ENCODE peak calls at places on chromosomes 11 and 22, in four cellular contexts. One of them, this sample, is unnamed.

GRCh38 chr11:120024586-120024985 is 113.3 kb downstream of the TRIM29 start:
- DNase-seq in testis: no peak
- DNase-seq in uterus: no peak
- DNase-seq in right lobe of liver: no peak
- DNase-seq in this sample: no peak

GRCh38 chr11:67352546-67353316 is 615 bp downstream of the POLD4 start:
- DNase-seq in testis: no peak
- DNase-seq in uterus: peak; percentile 47
- DNase-seq in right lobe of liver: peak; percentile 73
- DNase-seq in this sample: no peak

GRCh38 chr11:127632971-127633680 is 632.6 kb upstream of the KIRREL3 start:
- DNase-seq in testis: no peak
- DNase-seq in uterus: no peak
- DNase-seq in right lobe of liver: no peak
- DNase-seq in this sample: no peak

GRCh38 chr11:8089791-8090510 is 8.9 kb downstream of the TUB start:
- DNase-seq in testis: no peak
- DNase-seq in uterus: peak; percentile 13
- DNase-seq in right lobe of liver: no peak
- DNase-seq in this sample: no peak

GRCh38 chr22:31343235-31344191 is 2.6 kb downstream of the PATZ1 start:
- DNase-seq in testis: peak; percentile 29
- DNase-seq in uterus: no peak
- DNase-seq in right lobe of liver: no peak
- DNase-seq in this sample: no peak

GRCh38 chr11:86360775-86361395 is 13.8 kb upstream of the CCDC81 start:
- DNase-seq in testis: no peak
- DNase-seq in uterus: no peak
- DNase-seq in right lobe of liver: no peak
- DNase-seq in this sample: no peak

GRCh38 chr22:17057959-17058814 is 26.6 kb upstream of the IL17RA start:
- DNase-seq in testis: peak; percentile 80
- DNase-seq in uterus: peak; percentile 47
- DNase-seq in right lobe of liver: no peak
- DNase-seq in this sample: no peak

GRCh38 chr11:34609850-34610249 is 11.0 kb upstream of the EHF start:
- DNase-seq in testis: no peak
- DNase-seq in uterus: no peak
- DNase-seq in right lobe of liver: no peak
- DNase-seq in this sample: no peak

GRCh38 chr11:112085822-112086421 is 634 bp downstream of the TIMM8B start:
- DNase-seq in testis: peak; percentile 48
- DNase-seq in uterus: peak; percentile 19
- DNase-seq in right lobe of liver: no peak
- DNase-seq in this sample: no peak

GRCh38 chr11:76795285-76795935 is 12.3 kb downstream of the TSKU start:
- DNase-seq in testis: no peak
- DNase-seq in uterus: no peak
- DNase-seq in right lobe of liver: peak; percentile 73
- DNase-seq in this sample: no peak

GRCh38 chr11:111633756-111634362 is 31.6 kb downstream of the SIK2 start:
- DNase-seq in testis: no peak
- DNase-seq in uterus: no peak
- DNase-seq in right lobe of liver: no peak
- DNase-seq in this sample: no peak

GRCh38 chr22:44461083-44461375 is 37.0 kb downstream of the RTL6 start:
- DNase-seq in testis: peak; percentile 0
- DNase-seq in uterus: no peak
- DNase-seq in right lobe of liver: no peak
- DNase-seq in this sample: no peak

GRCh38 chr22:31497148-31497938 is 1.0 kb downstream of the SFI1 start:
- DNase-seq in testis: no peak
- DNase-seq in uterus: no peak
- DNase-seq in right lobe of liver: no peak
- DNase-seq in this sample: no peak

GRCh38 chr11:77136074-77136473 is 8.0 kb downstream of the MYO7A start:
- DNase-seq in testis: no peak
- DNase-seq in uterus: no peak
- DNase-seq in right lobe of liver: no peak
- DNase-seq in this sample: no peak

GRCh38 chr11:101049123-101049522 is 80.5 kb downstream of the PGR start:
- DNase-seq in testis: no peak
- DNase-seq in uterus: no peak
- DNase-seq in right lobe of liver: no peak
- DNase-seq in this sample: no peak

GRCh38 chr22:20761536-20761935 is 12.4 kb upstream of the SERPIND1 start:
- DNase-seq in testis: no peak
- DNase-seq in uterus: no peak
- DNase-seq in right lobe of liver: no peak
- DNase-seq in this sample: no peak

GRCh38 chr11:47327025-47327424 is 25.5 kb downstream of the MYBPC3 start:
- DNase-seq in testis: no peak
- DNase-seq in uterus: no peak
- DNase-seq in right lobe of liver: no peak
- DNase-seq in this sample: no peak

GRCh38 chr11:4610258-4610935 is 2.4 kb upstream of the TRIM68 start:
- DNase-seq in testis: no peak
- DNase-seq in uterus: no peak
- DNase-seq in right lobe of liver: no peak
- DNase-seq in this sample: no peak

GRCh38 chr11:1652026-1652425 is 22.5 kb downstream of the KRTAP5-5 start:
- DNase-seq in testis: no peak
- DNase-seq in uterus: no peak
- DNase-seq in right lobe of liver: no peak
- DNase-seq in this sample: no peak

GRCh38 chr11:789951-790350 is at the start of gene CEND1:
- DNase-seq in testis: no peak
- DNase-seq in uterus: no peak
- DNase-seq in right lobe of liver: no peak
- DNase-seq in this sample: no peak

GRCh38 chr22:26897384-26897783 is 240.0 kb downstream of the MIAT start:
- DNase-seq in testis: no peak
- DNase-seq in uterus: no peak
- DNase-seq in right lobe of liver: no peak
- DNase-seq in this sample: no peak

GRCh38 chr22:46893281-46894020 is 131.0 kb downstream of the TBC1D22A start:
- DNase-seq in testis: peak; percentile 4
- DNase-seq in uterus: no peak
- DNase-seq in right lobe of liver: no peak
- DNase-seq in this sample: no peak

GRCh38 chr11:67442504-67443398 is 525 bp downstream of the CORO1B start:
- DNase-seq in testis: no peak
- DNase-seq in uterus: no peak
- DNase-seq in right lobe of liver: no peak
- DNase-seq in this sample: no peak

GRCh38 chr22:47189056-47189916 is 426.8 kb downstream of the TBC1D22A start:
- DNase-seq in testis: peak; percentile 10
- DNase-seq in uterus: peak; percentile 8
- DNase-seq in right lobe of liver: peak; percentile 32
- DNase-seq in this sample: no peak

GRCh38 chr11:75337195-75337654 is 14.2 kb downstream of the ARRB1 start:
- DNase-seq in testis: no peak
- DNase-seq in uterus: no peak
- DNase-seq in right lobe of liver: no peak
- DNase-seq in this sample: no peak

DNA sequence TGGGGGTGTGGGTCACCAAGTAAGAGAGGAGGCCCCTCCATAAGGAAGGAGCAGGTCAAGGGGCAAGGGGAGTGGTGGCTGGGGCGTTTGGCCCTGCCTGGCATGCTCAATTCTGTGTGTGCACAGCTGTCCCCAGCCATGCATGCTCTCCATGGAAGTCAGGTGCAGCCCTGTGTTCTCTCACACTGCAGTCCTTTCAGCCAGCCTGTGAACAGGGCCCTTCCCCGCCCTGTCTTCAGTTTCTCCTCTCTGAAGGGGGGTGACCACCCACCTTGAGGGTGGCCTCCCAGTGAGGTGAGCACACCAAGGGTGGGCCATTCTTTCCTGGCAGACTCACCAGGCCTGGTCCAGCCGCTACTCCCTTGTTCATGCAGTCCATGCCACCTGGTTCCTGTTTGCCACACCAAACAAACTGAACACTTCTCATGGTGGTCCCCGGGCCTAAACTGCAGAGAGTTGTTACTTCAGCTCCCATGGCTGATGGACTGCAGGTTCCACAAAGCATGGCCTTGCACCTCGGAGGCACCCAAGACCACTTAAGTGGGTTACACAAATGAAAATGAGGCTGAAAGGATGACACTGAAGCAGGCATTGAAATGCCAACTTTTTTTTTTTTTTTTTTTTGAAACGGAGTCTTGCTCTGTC is 1.7 kb upstream of the CHCHD10 start:
- DNase-seq in testis: no peak
- DNase-seq in uterus: no peak
- DNase-seq in right lobe of liver: no peak
- DNase-seq in this sample: no peak
- H3K4me1 ChIP-seq in testis: peaks cover 13% of the 10 kb centered on the region
- H3K4me1 ChIP-seq in uterus: no peaks in the 10 kb centered on the region
- H3K4me1 ChIP-seq in right lobe of liver: peaks cover 30% of the 10 kb centered on the region
- H3K4me1 ChIP-seq in this sample: peaks cover 92% of the 10 kb centered on the region

GRCh38 chr11:134224710-134225662 is 515 bp downstream of the VPS26B start:
- DNase-seq in testis: peak; percentile 75
- DNase-seq in uterus: peak; percentile 29
- DNase-seq in right lobe of liver: peak; percentile 92
- DNase-seq in this sample: no peak
- TF ChIP-seq POLR2A in testis: no peak
- TF ChIP-seq POLR2A in uterus: no peak
- TF ChIP-seq POLR2A in right lobe of liver: peak; percentile 71
- TF ChIP-seq POLR2A in this sample: no peak

GRCh38 chr11:122676638-122677037 is 21.1 kb downstream of the UBASH3B start:
- DNase-seq in testis: no peak
- DNase-seq in uterus: no peak
- DNase-seq in right lobe of liver: no peak
- DNase-seq in this sample: no peak
- H3K4me1 ChIP-seq in testis: no peaks in the 10 kb centered on the region
- H3K4me1 ChIP-seq in uterus: no peaks in the 10 kb centered on the region
- H3K4me1 ChIP-seq in right lobe of liver: peaks cover 11% of the 10 kb centered on the region
- H3K4me1 ChIP-seq in this sample: no peaks in the 10 kb centered on the region

GRCh38 chr11:68840661-68841653 is 759 bp downstream of the CPT1A start:
- DNase-seq in testis: peak; percentile 69
- DNase-seq in uterus: peak; percentile 60
- DNase-seq in right lobe of liver: peak; percentile 91
- DNase-seq in this sample: no peak

GRCh38 chr11:68838572-68838964 is 3.1 kb downstream of the CPT1A start:
- DNase-seq in testis: peak; percentile 55
- DNase-seq in uterus: peak; percentile 66
- DNase-seq in right lobe of liver: peak; percentile 61
- DNase-seq in this sample: no peak

GRCh38 chr11:68837583-68838571 is 3.8 kb downstream of the CPT1A start:
- DNase-seq in testis: no peak
- DNase-seq in uterus: no peak
- DNase-seq in right lobe of liver: peak; percentile 81
- DNase-seq in this sample: no peak

GRCh38 chr11:68839953-68840641 is 1.6 kb downstream of the CPT1A start:
- DNase-seq in testis: no peak
- DNase-seq in uterus: no peak
- DNase-seq in right lobe of liver: no peak
- DNase-seq in this sample: no peak

GRCh38 chr11:68839054-68839865 is 2.5 kb downstream of the CPT1A start:
- DNase-seq in testis: peak; percentile 95
- DNase-seq in uterus: peak; percentile 95
- DNase-seq in right lobe of liver: peak; percentile 97
- DNase-seq in this sample: peak; percentile 69
- TF ChIP-seq POLR2A in testis: no peak
- TF ChIP-seq POLR2A in uterus: peak; percentile 19
- TF ChIP-seq POLR2A in right lobe of liver: peak; percentile 88
- TF ChIP-seq POLR2A in this sample: no peak

This sample was measured in esophagus squamous epithelium.